ENCODE peak calls at places on chromosomes 3 and 15, in four cellular contexts. Y is Peyer's patch, M is RWPE2, G is omental fat pad. X is an unnamed sample.

GRCh38 chr3:100496711-100497261 is 4.4 kb downstream of the TMEM45A start:
- DNase-seq in Y (no peak), G (no peak), M (no peak), X (no peak)

GRCh38 chr3:4417449-4417848 is 49.6 kb downstream of the SUMF1 start:
- DNase-seq in M (no peak), Y (no peak), G (no peak), X (no peak)

GRCh38 chr3:56985460-56986327 is 74.8 kb upstream of the SPATA12 start:
- DNase-seq in M (no peak), Y (no peak), G (no peak), X (no peak)

GRCh38 chr3:57948080-57948671 is 60.0 kb upstream of the FLNB start:
- DNase-seq in G (no peak), M (no peak), Y (no peak), X (no peak)

GRCh38 chr3:151806838-151807237 is 7.1 kb upstream of the AADAC start:
- DNase-seq in M (no peak), G (no peak), Y (no peak), X (no peak)

GRCh38 chr3:97658670-97659285 is 105.8 kb upstream of the ARL6 start:
- DNase-seq in G (no peak), M (no peak), Y (no peak), X (no peak)

GRCh38 chr3:192935441-192935840 is 17.8 kb upstream of the MB21D2 start:
- DNase-seq in G (no peak), Y (no peak), M (no peak), X (no peak)

GRCh38 chr15:101307897-101308603 is 13.0 kb upstream of the SNRPA1 start:
- DNase-seq in Y (peak; percentile 41), M (peak; percentile 76), G (no peak), X (no peak)

GRCh38 chr15:65082303-65082958 is 5.9 kb downstream of the KBTBD13 start:
- DNase-seq in M (no peak), Y (peak; percentile 70), G (no peak), X (no peak)

GRCh38 chr15:23497710-23498111 is 50.7 kb upstream of the GOLGA6L2 start:
- DNase-seq in M (no peak), Y (no peak), G (no peak), X (no peak)

GRCh38 chr3:140827894-140828293 is 113.7 kb upstream of the SLC25A36 start:
- DNase-seq in Y (no peak), G (no peak), M (no peak), X (no peak)

GRCh38 chr3:34111361-34111760 is 312.9 kb downstream of the PDCD6IP start:
- DNase-seq in Y (no peak), G (no peak), M (no peak), X (no peak)

GRCh38 chr15:35118987-35119386 is 33.9 kb upstream of the NANOGP8 start:
- DNase-seq in Y (no peak), M (no peak), G (no peak), X (no peak)

GRCh38 chr3:32176989-32177701 is 61.3 kb upstream of the CMTM8 start:
- DNase-seq in Y (no peak), M (no peak), G (no peak), X (no peak)

GRCh38 chr3:65953301-65953812 is 85.4 kb downstream of the MAGI1 start:
- DNase-seq in G (no peak), Y (peak; percentile 80), M (no peak), X (no peak)

GRCh38 chr3:56976666-56977560 is 83.6 kb upstream of the SPATA12 start:
- DNase-seq in M (no peak), G (no peak), Y (no peak), X (no peak)

GRCh38 chr3:173138031-173138430 is 3.0 kb downstream of the SPATA16 start:
- DNase-seq in Y (no peak), M (no peak), G (no peak), X (no peak)

GRCh38 chr3:106227068-106227467 is 358.3 kb upstream of the CBLB start:
- DNase-seq in Y (no peak), G (no peak), M (no peak), X (no peak)

GRCh38 chr15:82855286-82856092 is 46.1 kb downstream of the WHAMM start:
- DNase-seq in M (peak; percentile 35), Y (no peak), G (no peak), X (no peak)

GRCh38 chr3:49124203-49124602 is 3.6 kb upstream of the USP19 start:
- DNase-seq in G (no peak), Y (no peak), M (no peak), X (no peak)

GRCh38 chr3:161915283-161915682 is 418.7 kb downstream of the OTOL1 start:
- DNase-seq in Y (no peak), G (no peak), M (no peak), X (no peak)

GRCh38 chr3:172244011-172244410 is 204.2 kb downstream of the GHSR start:
- DNase-seq in Y (no peak), M (no peak), G (no peak), X (no peak)

GRCh38 chr15:60392986-60393811 is 4.6 kb downstream of the ANXA2 start:
- DNase-seq in G (no peak), M (peak; percentile 99), Y (peak; percentile 73), X (no peak)

GRCh38 chr3:196942915-196943277 is 568 bp upstream of the NCBP2 start:
- DNase-seq in Y (peak; percentile 71), G (no peak), M (no peak), X (no peak)

GRCh38 chr3:64074091-64074490 is 50.8 kb upstream of the PSMD6 start:
- DNase-seq in Y (no peak), G (no peak), M (no peak), X (no peak)

GRCh38 chr3:142366434-142366833 is 81.4 kb downstream of the XRN1 start:
- DNase-seq in M (no peak), Y (no peak), G (no peak), X (no peak)

GRCh38 chr3:57918123-57918837 is 89.9 kb upstream of the FLNB start:
- DNase-seq in M (no peak), G (no peak), Y (no peak), X (no peak)

GRCh38 chr3:196341142-196341541 is 3.0 kb upstream of the TM4SF19 start:
- DNase-seq in G (no peak), Y (no peak), M (no peak), X (no peak)

GRCh38 chr15:63506537-63507035 is 2.2 kb downstream of the USP3 start:
- DNase-seq in G (no peak), Y (no peak), M (no peak), X (no peak)

GRCh38 chr15:73146419-73146818 is 94.2 kb downstream of the NEO1 start:
- DNase-seq in M (no peak), Y (no peak), G (no peak), X (no peak)

GRCh38 chr3:157134620-157135191 is 25.2 kb downstream of the CCNL1 start:
- DNase-seq in M (no peak), Y (no peak), G (no peak), X (no peak)

DNA sequence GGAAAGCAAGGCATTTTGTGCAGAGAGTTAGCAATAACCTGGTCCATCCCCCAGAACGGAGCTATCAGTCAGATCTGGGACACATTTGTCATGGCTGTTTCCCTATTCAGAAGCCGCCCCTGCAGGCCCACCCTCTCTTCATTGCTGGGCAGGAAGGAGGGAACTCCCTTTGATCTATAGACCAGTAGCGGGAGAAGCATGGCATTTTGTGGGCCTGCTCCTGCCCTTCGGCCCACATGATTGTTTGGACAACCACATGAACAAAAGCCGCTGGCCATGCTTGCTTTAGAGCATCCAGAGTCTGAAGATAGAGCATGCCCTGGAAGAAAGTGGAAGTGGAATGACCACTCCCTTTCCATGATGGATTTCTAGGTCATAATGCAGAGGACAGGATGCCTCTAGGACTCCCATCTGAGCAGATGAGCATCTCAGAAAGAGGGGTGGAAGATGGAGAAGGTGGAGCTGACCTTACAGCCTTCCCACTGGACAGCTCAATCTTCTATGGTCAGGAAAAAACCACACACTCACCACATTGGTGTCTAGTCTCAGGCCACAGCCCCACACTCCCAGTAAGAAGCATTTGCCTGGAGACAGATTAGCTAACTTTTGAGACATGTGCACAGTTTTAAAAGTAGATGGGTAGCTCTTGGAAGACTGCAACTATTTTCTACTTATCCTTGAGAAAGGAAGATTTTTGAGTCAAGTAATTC is 11.9 kb upstream of the LRTM1 start:
- DNase-seq in Y (no peak), M (no peak), G (no peak), X (no peak)
- TF ChIP-seq CTCF in Y (no peak), M (no peak), G (no peak), X (no peak)

DNA sequence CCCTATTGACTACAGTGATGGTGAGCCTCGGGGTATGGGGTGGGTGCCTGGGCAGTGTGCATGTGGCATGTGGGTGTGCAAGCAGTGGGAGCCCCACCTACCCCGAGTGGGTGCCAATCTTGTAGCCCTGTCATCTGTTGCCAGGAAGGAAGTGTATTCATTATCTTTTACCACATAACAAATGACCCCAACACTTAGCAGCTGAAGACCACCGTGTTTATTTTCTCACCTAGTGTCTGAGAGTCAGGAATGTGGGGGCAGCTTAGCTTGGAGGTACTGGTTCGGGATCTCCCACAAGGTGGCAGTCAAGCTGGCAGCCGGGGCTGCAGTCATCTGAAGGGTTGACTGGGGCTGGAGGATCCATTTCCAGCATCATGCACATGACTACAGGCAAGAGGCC is 21.7 kb downstream of the XYLB start:
- DNase-seq in M (no peak), Y (no peak), G (no peak), X (no peak)
- TF ChIP-seq CTCF in M (no peak), Y (no peak), G (no peak), X (no peak)

GRCh38 chr3:184361932-184362667 is 590 bp downstream of the POLR2H start:
- DNase-seq in G (no peak), Y (peak; percentile 86), M (peak; percentile 82), X (peak; percentile 87)
- TF ChIP-seq CTCF in G (no peak), Y (no peak), M (no peak), X (no peak)

DNA sequence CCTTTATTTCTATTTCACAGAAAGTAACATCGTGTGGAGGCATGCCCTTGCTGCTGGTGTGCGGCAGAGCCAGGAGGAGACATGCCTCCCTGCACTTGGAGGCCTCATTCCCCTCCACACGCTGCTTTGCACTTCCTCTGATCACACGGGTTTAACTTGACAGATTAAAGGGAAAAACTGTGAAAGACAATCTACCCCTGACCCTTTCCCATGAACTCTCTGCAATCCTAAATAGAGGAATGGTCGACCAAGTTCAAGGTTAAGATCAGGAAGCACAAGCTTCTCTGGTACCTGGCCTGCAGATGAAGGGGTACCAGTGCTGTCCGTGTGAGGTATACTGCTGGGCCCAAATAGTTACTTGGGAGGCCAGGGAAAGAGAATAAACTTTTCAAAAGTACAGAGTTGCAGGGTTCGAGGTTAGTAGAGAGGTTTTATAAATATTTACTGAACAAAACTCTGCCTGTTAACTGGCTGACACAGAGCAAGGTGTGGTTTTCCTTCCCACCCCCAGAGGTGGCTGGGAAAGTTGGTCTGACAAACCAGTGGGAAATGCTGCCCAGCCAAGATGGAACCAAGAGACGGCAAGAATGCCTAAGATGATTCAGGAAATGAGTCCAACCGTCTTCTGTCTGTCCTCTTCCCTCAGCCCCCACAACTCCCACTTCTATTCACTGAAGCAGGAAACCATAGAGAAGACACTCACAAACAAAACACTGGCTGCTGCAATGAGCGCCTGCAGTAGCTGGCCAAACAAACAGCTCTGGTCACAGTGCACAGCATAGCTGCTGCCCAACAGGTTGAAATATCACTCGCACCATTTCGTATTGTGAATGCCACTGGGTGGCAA is 79.6 kb downstream of the IGF2BP2 start:
- DNase-seq in Y (no peak), G (no peak), M (peak; percentile 78), X (no peak)
- TF ChIP-seq CTCF in Y (no peak), G (no peak), M (no peak), X (no peak)